ENCODE peak calls at places on chromosomes 4 and X, in seven cellular contexts. F is amniotic stem cell; J is posterior cingulate gyrus; Q is suprapubic skin; T is stimulated activated CD4-positive, alpha-beta T cell treated with anti-CD3 and anti-CD28 coated beads, Interleukin-15, amount 100 ng/mL, for 24 hours; O is GM04504; H is dermis blood vessel endothelial cell. G is an unnamed sample.

GRCh38 chr4:83860200-83860599 is 324.3 kb downstream of the GPAT3 start:
- DNase-seq in H (no peak), J (no peak), O (no peak), T (no peak), F (no peak), Q (no peak), G (no peak)

GRCh38 chr4:478373-478772 is 20.6 kb downstream of the ZNF721 start:
- DNase-seq in O (no peak), H (peak; percentile 67), Q (no peak), J (no peak), T (no peak), F (no peak), G (no peak)

GRCh38 chr4:78529569-78530209 is 21.9 kb upstream of the ANXA3 start:
- DNase-seq in Q (no peak), H (no peak), J (no peak), T (no peak), O (peak; percentile 33), F (peak; percentile 40), G (no peak)

GRCh38 chrX:17654116-17654515 is 83.2 kb upstream of the SCML1 start:
- DNase-seq in O (no peak), H (no peak), T (peak; percentile 63), J (no peak), F (no peak), Q (no peak), G (no peak)

GRCh38 chrX:63686878-63687714 is 97.9 kb downstream of the ARHGEF9 start:
- DNase-seq in H (peak; percentile 57), Q (no peak), T (peak; percentile 1), F (peak; percentile 0), J (no peak), O (peak; percentile 47), G (no peak)

GRCh38 chrX:134570899-134571298 is 87.4 kb downstream of the PLAC1 start:
- DNase-seq in J (no peak), T (no peak), O (no peak), F (no peak), H (no peak), Q (no peak), G (no peak)

GRCh38 chrX:49053223-49054072 is 5.4 kb upstream of the CCDC120 start:
- DNase-seq in O (no peak), H (peak; percentile 72), T (peak; percentile 79), J (peak; percentile 41), F (no peak), Q (no peak), G (peak; percentile 30)

GRCh38 chrX:153457136-153457825 is 11.4 kb upstream of the TREX2 start:
- DNase-seq in H (no peak), T (no peak), F (no peak), J (no peak), O (no peak), Q (no peak), G (no peak)

GRCh38 chr4:102715057-102715456 is 45.7 kb downstream of the MANBA start:
- DNase-seq in T (no peak), O (no peak), J (no peak), H (no peak), Q (no peak), F (no peak), G (no peak)

GRCh38 chrX:19544693-19545305 is 29.5 kb upstream of the MAP3K15 start:
- DNase-seq in J (no peak), F (no peak), Q (no peak), O (peak; percentile 31), T (peak; percentile 48), H (peak; percentile 76), G (no peak)

GRCh38 chrX:16120431-16120830 is 2.9 kb upstream of the GRPR start:
- DNase-seq in H (no peak), F (no peak), J (no peak), Q (no peak), O (no peak), T (no peak), G (no peak)

GRCh38 chr4:108940086-108941033 is 177.5 kb upstream of the ETNPPL start:
- DNase-seq in H (no peak), Q (no peak), T (no peak), O (no peak), F (no peak), J (no peak), G (no peak)

GRCh38 chr4:137310156-137310555 is 222.1 kb downstream of the PCDH18 start:
- DNase-seq in F (no peak), Q (no peak), J (no peak), T (no peak), O (no peak), H (no peak), G (no peak)

GRCh38 chr4:158371158-158371557 is 150.5 kb upstream of the RXFP1 start:
- DNase-seq in O (no peak), T (no peak), H (peak; percentile 7), J (no peak), Q (no peak), F (no peak), G (no peak)

G was measured in T-helper 22 cell.